ENCODE peak calls at places on chromosomes 5 and 9, in four cellular contexts. One of them, this sample, is unnamed.
A peak's percentile ranks its signal among the peaks of the same experiment; 100 is the strongest.

GRCh38 chr5:147464211-147464610 is 45.7 kb downstream of the DPYSL3 start:
- DNase-seq in A549: no peak
- DNase-seq in GM23338: peak; percentile 97
- DNase-seq in choroid plexus epithelial cell: peak; percentile 83
- DNase-seq in this sample: peak; percentile 70

GRCh38 chr5:159178978-159179377 is 30.4 kb downstream of the RNF145 start:
- DNase-seq in GM23338: no peak
- DNase-seq in A549: peak; percentile 57
- DNase-seq in choroid plexus epithelial cell: peak; percentile 99
- DNase-seq in this sample: peak; percentile 94

GRCh38 chr9:4769321-4770080 is 23.2 kb upstream of the RCL1 start:
- DNase-seq in choroid plexus epithelial cell: peak; percentile 49
- DNase-seq in GM23338: no peak
- DNase-seq in A549: no peak
- DNase-seq in this sample: peak; percentile 85

GRCh38 chr9:113509463-113509862 is 45.9 kb downstream of the RGS3 start:
- DNase-seq in A549: no peak
- DNase-seq in GM23338: no peak
- DNase-seq in choroid plexus epithelial cell: peak; percentile 35
- DNase-seq in this sample: no peak

GRCh38 chr5:69257577-69257976 is 22.9 kb downstream of the CDK7 start:
- DNase-seq in A549: no peak
- DNase-seq in GM23338: no peak
- DNase-seq in choroid plexus epithelial cell: no peak
- DNase-seq in this sample: no peak

GRCh38 chr9:133954862-133955529 is 37.1 kb downstream of the VAV2 start:
- DNase-seq in GM23338: no peak
- DNase-seq in choroid plexus epithelial cell: no peak
- DNase-seq in A549: no peak
- DNase-seq in this sample: no peak

GRCh38 chr9:19431361-19432171 is 22.8 kb downstream of the ACER2 start:
- DNase-seq in A549: no peak
- DNase-seq in GM23338: no peak
- DNase-seq in choroid plexus epithelial cell: no peak
- DNase-seq in this sample: no peak

GRCh38 chr9:25678147-25678666 is at the start of gene TUSC1:
- DNase-seq in choroid plexus epithelial cell: peak; percentile 63
- DNase-seq in GM23338: peak; percentile 67
- DNase-seq in A549: peak; percentile 19
- DNase-seq in this sample: peak; percentile 90

GRCh38 chr5:135553688-135554462 is 18.1 kb upstream of the NEUROG1 start:
- DNase-seq in choroid plexus epithelial cell: peak; percentile 21
- DNase-seq in A549: peak; percentile 81
- DNase-seq in GM23338: peak; percentile 78
- DNase-seq in this sample: peak; percentile 69

GRCh38 chr9:125902224-125902623 is 155.1 kb downstream of the PBX3 start:
- DNase-seq in GM23338: no peak
- DNase-seq in A549: no peak
- DNase-seq in choroid plexus epithelial cell: no peak
- DNase-seq in this sample: peak; percentile 37

GRCh38 chr5:23522553-23522952 is 15.1 kb downstream of the PRDM9 start:
- DNase-seq in GM23338: no peak
- DNase-seq in choroid plexus epithelial cell: no peak
- DNase-seq in A549: no peak
- DNase-seq in this sample: no peak

GRCh38 chr9:74078647-74079046 is 418.5 kb upstream of the RORB start:
- DNase-seq in A549: no peak
- DNase-seq in choroid plexus epithelial cell: peak; percentile 89
- DNase-seq in GM23338: no peak
- DNase-seq in this sample: peak; percentile 43

GRCh38 chr5:175470756-175471155 is 7.6 kb upstream of the SFXN1 start:
- DNase-seq in A549: no peak
- DNase-seq in GM23338: no peak
- DNase-seq in choroid plexus epithelial cell: no peak
- DNase-seq in this sample: no peak

GRCh38 chr9:93122721-93123221 is 11.3 kb downstream of the NINJ1 start:
- DNase-seq in choroid plexus epithelial cell: no peak
- DNase-seq in GM23338: no peak
- DNase-seq in A549: no peak
- DNase-seq in this sample: no peak

GRCh38 chr5:56126487-56127179 is 106.5 kb downstream of the ANKRD55 start:
- DNase-seq in GM23338: no peak
- DNase-seq in A549: no peak
- DNase-seq in choroid plexus epithelial cell: peak; percentile 43
- DNase-seq in this sample: peak; percentile 48

GRCh38 chr9:74729129-74729710 is 158.5 kb downstream of the TRPM6 start:
- DNase-seq in choroid plexus epithelial cell: peak; percentile 39
- DNase-seq in A549: no peak
- DNase-seq in GM23338: no peak
- DNase-seq in this sample: no peak

GRCh38 chr5:137607771-137608170 is 108.6 kb upstream of the SPOCK1 start:
- DNase-seq in A549: no peak
- DNase-seq in GM23338: no peak
- DNase-seq in choroid plexus epithelial cell: no peak
- DNase-seq in this sample: no peak

GRCh38 chr5:137606401-137606800 is 107.3 kb upstream of the SPOCK1 start:
- DNase-seq in GM23338: no peak
- DNase-seq in choroid plexus epithelial cell: no peak
- DNase-seq in A549: no peak
- DNase-seq in this sample: no peak

GRCh38 chr5:137604348-137605095 is 105.4 kb upstream of the SPOCK1 start:
- DNase-seq in GM23338: peak; percentile 60
- DNase-seq in A549: no peak
- DNase-seq in choroid plexus epithelial cell: no peak
- DNase-seq in this sample: no peak

GRCh38 chr5:137603891-137604290 is 104.8 kb upstream of the SPOCK1 start:
- DNase-seq in A549: no peak
- DNase-seq in GM23338: no peak
- DNase-seq in choroid plexus epithelial cell: no peak
- DNase-seq in this sample: no peak

DNA sequence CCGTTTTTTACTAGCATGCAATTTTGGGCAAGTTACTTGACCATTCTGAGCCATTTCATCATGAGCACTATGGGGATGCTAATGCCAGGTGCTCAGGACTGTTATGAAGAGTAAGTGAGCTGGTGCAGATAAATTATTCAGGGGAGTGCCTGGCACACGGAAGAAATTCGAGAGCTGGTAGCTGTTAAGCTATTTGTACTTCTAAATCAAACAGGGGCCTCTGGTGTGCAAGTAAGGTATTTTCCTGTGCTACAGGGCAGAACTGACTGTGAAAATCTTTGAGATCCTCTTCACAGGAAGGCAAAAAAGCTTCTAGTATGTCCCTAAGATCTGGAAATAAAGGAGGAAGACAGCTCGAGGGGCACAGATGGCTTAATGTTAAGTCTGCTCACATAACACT is 106.3 kb upstream of the SPOCK1 start:
- DNase-seq in GM23338: peak; percentile 62
- DNase-seq in choroid plexus epithelial cell: peak; percentile 32
- DNase-seq in A549: no peak
- DNase-seq in this sample: peak; percentile 18
- TF ChIP-seq CTCF in GM23338: peak; percentile 35
- TF ChIP-seq CTCF in choroid plexus epithelial cell: peak; percentile 37
- TF ChIP-seq CTCF in A549: no peak
- TF ChIP-seq CTCF in this sample: peak; percentile 28

DNA sequence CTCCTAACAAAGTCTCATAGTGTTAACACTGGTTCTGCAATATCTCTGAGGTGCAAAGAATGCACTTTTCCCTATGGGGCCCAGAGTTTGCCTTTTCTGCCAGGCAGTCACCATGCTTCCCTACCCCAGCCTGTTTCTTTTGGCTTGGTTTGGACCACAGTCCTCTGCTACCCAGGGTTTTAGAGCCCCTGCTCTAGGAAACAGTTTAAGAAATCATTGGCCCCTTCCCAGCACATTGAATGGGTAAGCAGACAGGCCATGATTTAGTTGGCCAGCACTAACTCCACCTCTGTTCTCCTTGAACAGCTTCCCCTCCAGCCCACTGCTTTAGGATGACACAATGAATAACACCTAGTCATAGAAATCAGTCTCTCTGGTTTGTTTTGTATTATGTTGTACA is 73.2 kb downstream of the UBAP1 start:
- DNase-seq in GM23338: no peak
- DNase-seq in choroid plexus epithelial cell: no peak
- DNase-seq in A549: no peak
- DNase-seq in this sample: no peak
- H3K4me3 ChIP-seq in GM23338: no peak overlapping the region
- H3K4me3 ChIP-seq in choroid plexus epithelial cell: no peak overlapping the region
- H3K4me3 ChIP-seq in A549: no peak overlapping the region
- H3K4me3 ChIP-seq in this sample: no peak overlapping the region

DNA sequence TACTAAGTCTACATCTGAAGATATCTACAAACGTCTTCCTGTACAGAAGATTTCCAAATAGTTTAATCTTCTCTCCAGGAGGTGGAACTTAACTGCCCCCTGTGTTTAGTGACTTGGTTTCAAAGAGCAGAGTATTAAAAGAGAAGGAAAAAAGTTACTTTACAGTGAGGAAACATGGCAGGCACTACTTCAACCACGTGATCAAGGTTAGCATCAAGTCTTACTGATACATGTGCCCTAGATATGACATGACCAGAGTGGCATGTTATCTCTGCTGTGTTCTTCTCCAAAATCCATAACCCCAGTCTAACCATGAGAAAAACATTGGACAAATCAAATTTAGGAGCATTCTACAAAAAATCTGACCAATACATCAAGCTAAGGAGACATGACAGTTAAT is 125.8 kb downstream of the ADAMTS12 start:
- DNase-seq in GM23338: no peak
- DNase-seq in choroid plexus epithelial cell: peak; percentile 56
- DNase-seq in A549: no peak
- DNase-seq in this sample: no peak
- TF ChIP-seq CTCF in GM23338: no peak
- TF ChIP-seq CTCF in choroid plexus epithelial cell: peak; percentile 20
- TF ChIP-seq CTCF in A549: no peak
- TF ChIP-seq CTCF in this sample: no peak

DNA sequence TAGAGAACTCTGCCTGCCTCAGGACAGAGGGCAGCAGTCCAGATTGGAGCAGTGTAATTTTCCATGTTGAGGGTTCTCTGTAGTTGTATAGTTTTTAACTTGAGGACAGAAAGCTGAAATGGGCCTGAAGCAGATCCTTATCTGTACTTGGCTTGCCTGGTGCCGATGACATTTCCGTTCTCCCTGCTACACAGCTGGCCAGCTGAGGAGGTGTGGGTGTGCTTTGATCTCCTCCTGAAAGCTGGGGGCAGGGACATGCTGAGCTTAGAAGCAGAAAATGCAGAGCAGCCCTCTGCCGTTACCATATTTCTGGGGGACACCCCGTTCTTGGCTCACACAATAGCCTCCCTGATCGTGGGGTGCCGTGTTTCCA is 10.4 kb downstream of the GLRX start:
- DNase-seq in GM23338: no peak
- DNase-seq in A549: no peak
- DNase-seq in choroid plexus epithelial cell: peak; percentile 70
- DNase-seq in this sample: no peak
- H3K4me3 ChIP-seq in GM23338: no peak overlapping the region
- H3K4me3 ChIP-seq in A549: no peak overlapping the region
- H3K4me3 ChIP-seq in choroid plexus epithelial cell: no peak overlapping the region
- H3K4me3 ChIP-seq in this sample: no peak overlapping the region

GRCh38 chr9:129349571-129349947 is 171.5 kb upstream of the IER5L start:
- DNase-seq in choroid plexus epithelial cell: no peak
- DNase-seq in A549: no peak
- DNase-seq in GM23338: no peak
- DNase-seq in this sample: no peak
- TF ChIP-seq CTCF in choroid plexus epithelial cell: no peak
- TF ChIP-seq CTCF in A549: no peak
- TF ChIP-seq CTCF in GM23338: no peak
- TF ChIP-seq CTCF in this sample: no peak

DNA sequence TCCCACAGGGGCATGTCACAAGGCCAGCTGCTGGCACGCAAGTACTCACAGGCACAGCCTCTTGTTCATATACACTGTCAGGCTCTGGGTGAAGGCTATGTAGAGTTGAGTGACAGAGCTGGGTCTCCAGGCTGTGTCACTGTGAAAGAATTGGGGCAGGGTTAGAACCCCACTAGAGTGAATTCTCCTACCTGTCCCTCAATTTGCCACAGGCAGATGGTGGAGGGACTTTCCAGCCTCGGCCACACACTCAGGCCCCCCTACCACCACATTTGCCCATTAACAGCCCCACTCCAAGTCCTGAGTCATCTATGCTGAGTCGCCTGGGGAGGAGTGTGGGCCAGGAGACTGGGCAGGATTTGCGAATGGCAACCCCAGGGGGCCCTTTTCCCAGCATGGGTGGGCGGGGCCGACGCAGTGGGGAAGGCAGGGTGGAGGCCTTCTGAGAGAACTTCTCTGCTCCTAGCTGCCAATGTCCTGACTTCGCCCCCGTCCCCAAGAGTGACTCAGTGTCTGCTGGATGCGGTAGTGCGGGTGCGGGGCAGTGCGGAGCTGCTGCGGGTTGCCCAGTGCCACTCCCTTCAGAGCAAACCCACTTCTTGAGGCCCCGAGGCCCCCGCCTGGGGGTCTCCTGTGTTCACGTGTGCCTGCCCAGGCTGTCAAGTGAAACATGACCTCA is 50.3 kb upstream of the PSD2 start:
- DNase-seq in A549: peak; percentile 82
- DNase-seq in choroid plexus epithelial cell: peak; percentile 89
- DNase-seq in GM23338: no peak
- DNase-seq in this sample: peak; percentile 39
- H3K4me3 ChIP-seq in A549: peak overlapping the region; percentile 40
- H3K4me3 ChIP-seq in choroid plexus epithelial cell: no peak overlapping the region
- H3K4me3 ChIP-seq in GM23338: peak overlapping the region; percentile 80
- H3K4me3 ChIP-seq in this sample: no peak overlapping the region

GRCh38 chr9:96453625-96454024 is 3.7 kb downstream of the HABP4 start:
- DNase-seq in GM23338: peak; percentile 49
- DNase-seq in choroid plexus epithelial cell: peak; percentile 77
- DNase-seq in A549: peak; percentile 75
- DNase-seq in this sample: peak; percentile 55
- TF ChIP-seq CTCF in GM23338: peak; percentile 49
- TF ChIP-seq CTCF in choroid plexus epithelial cell: peak; percentile 87
- TF ChIP-seq CTCF in A549: peak; percentile 38
- TF ChIP-seq CTCF in this sample: peak; percentile 73

DNA sequence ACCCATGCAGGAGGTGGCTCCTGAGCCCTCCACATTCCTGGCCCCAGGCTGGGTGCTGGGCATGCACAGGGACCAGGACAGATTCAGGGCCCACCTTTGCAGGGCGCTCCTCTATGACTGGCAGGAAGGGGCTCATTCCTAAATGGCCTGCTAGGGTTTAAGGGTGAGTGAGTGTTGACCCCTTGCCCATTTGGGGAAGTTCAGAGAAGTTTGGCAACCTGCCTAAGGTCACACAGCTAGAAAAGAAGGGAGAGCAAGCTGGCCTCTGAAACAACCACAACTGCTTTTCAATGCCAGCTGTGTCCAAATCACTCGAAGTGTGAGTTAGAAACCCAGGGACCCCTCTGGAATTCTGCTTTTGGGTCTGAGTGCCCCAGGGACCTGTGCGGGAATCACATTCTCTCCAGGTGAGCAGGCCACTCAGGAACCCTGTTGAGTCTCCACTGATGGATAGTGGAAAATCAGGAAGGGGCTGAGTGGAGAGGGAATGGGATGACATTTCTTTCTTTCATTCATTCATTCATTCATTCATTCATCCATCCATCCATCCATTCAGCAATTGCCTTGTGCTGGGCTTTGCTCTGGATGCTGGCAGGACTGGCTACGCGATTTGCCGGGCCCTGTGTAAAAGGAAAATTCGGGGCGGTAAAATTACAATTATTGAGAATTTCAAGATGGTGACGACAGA is 191.9 kb downstream of the C9orf50 start:
- DNase-seq in A549: no peak
- DNase-seq in GM23338: no peak
- DNase-seq in choroid plexus epithelial cell: no peak
- DNase-seq in this sample: no peak
- H3K4me3 ChIP-seq in A549: no peak overlapping the region
- H3K4me3 ChIP-seq in GM23338: no peak overlapping the region
- H3K4me3 ChIP-seq in choroid plexus epithelial cell: no peak overlapping the region
- H3K4me3 ChIP-seq in this sample: no peak overlapping the region

This sample was measured in epithelial cell of esophagus.